ENCODE peak calls at places on chromosomes 1 and 21, in five cellular contexts. S, Z, K, E and D are unnamed samples.

GRCh38 chr1:5242850-5243249 is 588.4 kb downstream of the AJAP1 start:
- DNase-seq in Z (no peak), E (no peak), S (no peak), K (no peak), D (no peak)

GRCh38 chr1:93979718-93980319 is 70.6 kb upstream of the GCLM start:
- DNase-seq in Z (no peak), S (peak), K (no peak), E (no peak), D (no peak)

GRCh38 chr1:8598060-8598724 is 219.2 kb downstream of the RERE start:
- DNase-seq in Z (no peak), K (no peak), E (no peak), S (peak), D (peak)

GRCh38 chr1:6343506-6344405 is 49.8 kb downstream of the ACOT7 start:
- DNase-seq in K (peak), Z (peak), S (peak), E (no peak), D (peak)

GRCh38 chr1:150150511-150151021 is 850 bp downstream of the PLEKHO1 start:
- DNase-seq in K (peak), Z (no peak), E (no peak), S (no peak), D (peak)

GRCh38 chr1:178644308-178645120 is 80.5 kb upstream of the RALGPS2 start:
- DNase-seq in K (no peak), S (peak), E (no peak), Z (no peak), D (no peak)

GRCh38 chr1:31019401-31019800 is 46.1 kb downstream of the PUM1 start:
- DNase-seq in E (no peak), S (no peak), K (no peak), Z (no peak), D (no peak)

GRCh38 chr1:161207173-161207572 is 5.0 kb downstream of the NDUFS2 start:
- DNase-seq in K (no peak), E (no peak), S (no peak), Z (no peak), D (no peak)

GRCh38 chr21:31198575-31198974 is 145.5 kb downstream of the TIAM1 start:
- DNase-seq in S (peak), Z (peak), K (no peak), E (no peak), D (peak)

GRCh38 chr1:206461602-206462455 is 8.4 kb upstream of the IKBKE start:
- DNase-seq in S (peak), Z (peak), E (no peak), K (peak), D (peak)

GRCh38 chr1:182574156-182574555 is 14.9 kb downstream of the RNASEL start:
- DNase-seq in S (no peak), E (no peak), Z (no peak), K (no peak), D (no peak)

GRCh38 chr1:54997711-54997986 is 1.1 kb upstream of the BSND start:
- DNase-seq in E (no peak), K (peak), Z (no peak), S (no peak), D (no peak)

GRCh38 chr21:36910581-36911307 is 55.7 kb downstream of the HLCS start:
- DNase-seq in Z (no peak), E (no peak), S (no peak), K (no peak), D (no peak)

GRCh38 chr1:119674110-119674509 is 26.0 kb upstream of the ZNF697 start:
- DNase-seq in S (peak), E (no peak), Z (no peak), K (no peak), D (no peak)

GRCh38 chr1:224761245-224761644 is 145.1 kb downstream of the CNIH3 start:
- DNase-seq in K (no peak), E (no peak), Z (no peak), S (no peak), D (no peak)

GRCh38 chr1:38546630-38547029 is 312.9 kb downstream of the RRAGC start:
- DNase-seq in S (no peak), Z (no peak), K (no peak), E (no peak), D (no peak)

GRCh38 chr1:30109853-30110252 is 613.5 kb downstream of the MATN1 start:
- DNase-seq in E (no peak), Z (no peak), K (no peak), S (no peak), D (no peak)

GRCh38 chr1:57632401-57632800 is 208.5 kb upstream of the DAB1 start:
- DNase-seq in E (no peak), K (no peak), Z (no peak), S (no peak), D (no peak)

GRCh38 chr1:10173582-10173981 is 36.8 kb upstream of the KIF1B start:
- DNase-seq in E (peak), S (no peak), Z (no peak), K (no peak), D (no peak)

GRCh38 chr21:43688906-43689305 is 29.5 kb downstream of the RRP1B start:
- DNase-seq in K (no peak), S (no peak), Z (no peak), E (no peak), D (no peak)

GRCh38 chr1:197633447-197634039 is 141.7 kb downstream of the DENND1B start:
- DNase-seq in S (no peak), K (no peak), E (no peak), Z (no peak), D (no peak)

GRCh38 chr1:43039228-43040055 is 80.8 kb upstream of the SLC2A1 start:
- DNase-seq in E (no peak), S (peak), K (no peak), Z (no peak), D (no peak)

GRCh38 chr1:55418625-55419024 is 203.5 kb upstream of the USP24 start:
- DNase-seq in S (no peak), E (no peak), Z (no peak), K (no peak), D (no peak)

GRCh38 chr1:46613661-46614603 is 2.7 kb downstream of the MOB3C start:
- DNase-seq in S (no peak), E (peak), K (peak), Z (no peak), D (no peak)

GRCh38 chr1:243550276-243550675 is 294.4 kb downstream of the SDCCAG8 start:
- DNase-seq in E (no peak), S (no peak), K (no peak), Z (no peak), D (no peak)

GRCh38 chr1:91555821-91556531 is 55.3 kb downstream of the CDC7 start:
- DNase-seq in S (no peak), E (no peak), K (no peak), Z (no peak), D (no peak)

GRCh38 chr21:42731264-42732032 is 78.0 kb downstream of the PDE9A start:
- DNase-seq in S (no peak), K (no peak), E (no peak), Z (peak), D (no peak)

GRCh38 chr1:229127301-229127700 is 143.6 kb upstream of the RAB4A start:
- DNase-seq in K (no peak), Z (no peak), S (no peak), E (no peak), D (no peak)
- TF ChIP-seq SP1 in K (no peak), Z (no peak), S (no peak), E (no peak), D (no peak)

DNA sequence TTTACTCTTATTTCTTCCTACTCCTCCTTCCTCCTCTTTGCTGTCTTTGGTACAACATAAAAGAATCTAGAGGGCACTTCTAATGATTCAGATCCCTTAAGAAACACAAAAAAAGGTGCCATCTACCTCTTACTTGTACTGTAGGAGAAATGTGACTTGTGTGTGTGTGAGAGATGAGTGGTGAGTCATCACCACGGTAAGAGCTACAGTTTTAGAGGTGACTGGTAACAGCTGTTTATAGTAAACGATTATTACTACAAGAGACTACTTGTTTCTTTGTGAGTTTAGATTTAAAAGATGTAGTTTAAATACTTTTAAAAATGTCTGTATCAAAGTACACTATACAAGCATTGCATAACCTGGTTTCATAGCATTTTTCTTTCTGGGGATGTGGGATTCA is 40.4 kb downstream of the SLC35D1 start:
- DNase-seq in K (no peak), Z (no peak), E (no peak), S (no peak), D (no peak)
- TF ChIP-seq SP1 in K (no peak), Z (no peak), E (no peak), S (no peak), D (no peak)

DNA sequence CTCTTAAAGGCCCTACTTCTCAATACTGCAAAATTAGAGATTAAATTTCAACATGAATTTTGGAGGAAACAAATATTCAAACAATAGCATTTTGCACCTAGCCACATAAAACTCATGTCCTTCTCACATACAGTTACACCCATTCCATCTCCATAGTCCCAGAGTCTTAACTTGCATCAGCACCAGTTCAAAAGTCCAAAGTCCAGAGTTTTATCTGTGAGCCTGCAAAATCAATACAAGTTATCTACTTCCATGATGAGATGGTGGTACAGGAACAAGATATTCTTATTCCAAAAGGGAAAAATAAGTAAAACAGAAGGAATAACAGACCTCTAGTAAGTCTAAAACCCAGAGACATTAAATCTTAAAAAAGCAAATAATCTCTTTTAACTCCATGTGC is 686.0 kb upstream of the ADGRL4 start:
- DNase-seq in E (no peak), K (no peak), S (no peak), Z (no peak), D (no peak)
- TF ChIP-seq SP1 in E (no peak), K (no peak), S (no peak), Z (no peak), D (no peak)

DNA sequence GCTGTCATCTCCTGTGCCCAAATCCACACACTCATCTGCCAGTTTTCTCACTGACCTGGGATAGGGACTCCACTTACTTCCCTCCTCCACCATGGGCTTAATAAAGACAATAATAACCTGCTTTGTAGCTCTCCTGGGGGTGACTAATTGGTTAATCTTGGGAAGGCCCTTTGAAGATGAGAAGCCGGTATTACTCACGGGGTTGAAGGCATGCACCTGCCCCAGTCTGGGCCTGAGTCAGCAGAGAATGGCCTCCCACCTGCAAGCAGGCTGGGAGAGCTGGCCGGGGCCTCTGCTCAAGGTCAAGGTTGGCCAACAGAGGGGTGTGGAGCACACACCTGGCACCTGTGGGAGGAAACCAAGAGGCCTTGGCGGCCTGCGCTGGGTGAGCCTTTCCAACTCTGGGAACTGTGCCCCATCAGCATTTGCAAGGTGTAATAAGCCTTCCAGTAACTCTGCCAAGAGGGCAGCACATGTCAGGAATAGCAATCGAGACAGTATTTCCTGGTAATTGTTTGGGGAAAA is 49.1 kb downstream of the TOMM20 start:
- DNase-seq in K (no peak), Z (peak), S (peak), E (no peak), D (no peak)
- TF ChIP-seq SP1 in K (no peak), Z (peak), S (no peak), E (no peak), D (no peak)

GRCh38 chr1:1145547-1145914 is 28.1 kb upstream of the TTLL10 start:
- DNase-seq in K (no peak), S (no peak), E (no peak), Z (no peak), D (no peak)

GRCh38 chr1:1142844-1143243 is 27.0 kb upstream of the C1orf159 start:
- DNase-seq in K (no peak), E (no peak), S (no peak), Z (no peak), D (no peak)

GRCh38 chr1:1144843-1145546 is 28.7 kb upstream of the TTLL10 start:
- DNase-seq in S (no peak), Z (no peak), E (no peak), K (no peak), D (no peak)

GRCh38 chr1:1143636-1144035 is 27.7 kb upstream of the C1orf159 start:
- DNase-seq in Z (no peak), S (no peak), E (no peak), K (no peak), D (no peak)

GRCh38 chr1:1144122-1144842 is 28.4 kb upstream of the C1orf159 start:
- DNase-seq in S (no peak), Z (no peak), K (peak), E (no peak), D (no peak)
- TF ChIP-seq SP1 in S (no peak), Z (no peak), K (no peak), E (no peak), D (no peak)

GRCh38 chr1:13587256-13588030 is 3.8 kb downstream of the PDPN start:
- DNase-seq in S (no peak), Z (no peak), E (no peak), K (no peak), D (no peak)
- TF ChIP-seq SP1 in S (no peak), Z (no peak), E (no peak), K (no peak), D (no peak)

GRCh38 chr1:230103341-230104173 is 36.5 kb downstream of the GALNT2 start:
- DNase-seq in E (no peak), Z (no peak), K (no peak), S (no peak), D (no peak)

GRCh38 chr1:230100932-230101331 is 33.9 kb downstream of the GALNT2 start:
- DNase-seq in Z (no peak), S (no peak), K (no peak), E (no peak), D (no peak)

GRCh38 chr1:230102046-230102445 is 35.0 kb downstream of the GALNT2 start:
- DNase-seq in E (no peak), Z (no peak), S (no peak), K (no peak), D (no peak)

GRCh38 chr1:230101556-230101955 is 34.5 kb downstream of the GALNT2 start:
- DNase-seq in S (no peak), K (no peak), E (no peak), Z (no peak), D (no peak)

GRCh38 chr1:230102472-230102871 is 35.4 kb downstream of the GALNT2 start:
- DNase-seq in S (no peak), E (no peak), Z (no peak), K (no peak), D (no peak)
- TF ChIP-seq SP1 in S (no peak), E (no peak), Z (no peak), K (no peak), D (no peak)

DNA sequence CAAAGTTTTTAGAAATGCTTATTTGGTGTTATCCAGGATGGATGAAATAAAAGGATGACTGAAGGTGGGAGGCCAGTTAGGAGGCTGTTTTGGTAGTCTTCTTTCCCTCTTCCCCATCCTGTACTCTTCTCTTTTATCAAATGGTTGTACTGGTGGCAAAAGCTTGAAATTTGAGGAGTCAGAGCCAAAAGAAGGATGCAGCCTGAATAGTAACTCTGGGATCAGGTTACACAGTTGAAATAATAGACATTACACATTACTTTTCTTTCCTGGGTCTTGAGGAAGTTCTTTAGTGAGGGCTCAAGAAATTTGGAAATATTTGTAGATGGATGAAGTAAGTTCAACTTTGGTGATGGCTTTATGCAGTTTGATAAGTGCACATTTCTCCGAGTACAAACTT is 108.6 kb downstream of the GPR52 start:
- DNase-seq in E (no peak), K (no peak), S (no peak), Z (no peak), D (no peak)
- TF ChIP-seq SP1 in E (no peak), K (no peak), S (no peak), Z (no peak), D (no peak)

GRCh38 chr1:74465193-74465681 is 47.2 kb downstream of the LRRC53 start:
- DNase-seq in Z (no peak), E (no peak), S (no peak), K (no peak), D (no peak)

GRCh38 chr1:74467786-74468377 is 44.5 kb downstream of the LRRC53 start:
- DNase-seq in K (no peak), E (no peak), Z (no peak), S (no peak), D (no peak)

GRCh38 chr1:74470262-74470661 is 42.1 kb downstream of the LRRC53 start:
- DNase-seq in E (no peak), K (no peak), S (no peak), Z (no peak), D (no peak)

GRCh38 chr1:74470936-74471335 is 41.5 kb downstream of the LRRC53 start:
- DNase-seq in Z (no peak), E (no peak), S (no peak), K (no peak), D (no peak)

GRCh38 chr1:74468982-74469603 is 43.3 kb downstream of the LRRC53 start:
- DNase-seq in E (no peak), Z (peak), S (peak), K (no peak), D (peak)
- TF ChIP-seq SP1 in E (no peak), Z (no peak), S (no peak), K (no peak), D (no peak)